ENCODE peak calls at places on chromosomes 1 and 21, in eight cellular contexts. One of them, this sample, is unnamed.

GRCh38 chr1:15786581-15786980 is 20.9 kb downstream of the UQCRHL start:
- DNase-seq in stimulated activated CD4-positive, alpha-beta T cell treated with anti-CD3 and anti-CD28 coated beads, Interleukin-12 subunit alpha, Interleukin-12 subunit beta, amount 100 ng/mL, for 4 hours: no peak
- DNase-seq in astrocyte of the cerebellum: no peak
- DNase-seq in activated CD4-positive, alpha-beta T cell treated with anti-CD3 and anti-CD28 coated beads for 1 hour: no peak
- DNase-seq in transverse colon: no peak
- DNase-seq in germinal center: no peak
- DNase-seq in A549: no peak
- DNase-seq in brain pericyte: no peak
- DNase-seq in this sample: no peak

GRCh38 chr1:46053734-46054133 is 78.7 kb downstream of the PIK3R3 start:
- DNase-seq in activated CD4-positive, alpha-beta T cell treated with anti-CD3 and anti-CD28 coated beads for 1 hour: no peak
- DNase-seq in A549: no peak
- DNase-seq in germinal center: no peak
- DNase-seq in brain pericyte: no peak
- DNase-seq in stimulated activated CD4-positive, alpha-beta T cell treated with anti-CD3 and anti-CD28 coated beads, Interleukin-12 subunit alpha, Interleukin-12 subunit beta, amount 100 ng/mL, for 4 hours: no peak
- DNase-seq in transverse colon: no peak
- DNase-seq in astrocyte of the cerebellum: no peak
- DNase-seq in this sample: no peak

GRCh38 chr21:43719748-43720538 is 1.0 kb downstream of the PDXK start:
- DNase-seq in germinal center: no peak
- DNase-seq in astrocyte of the cerebellum: no peak
- DNase-seq in A549: no peak
- DNase-seq in brain pericyte: no peak
- DNase-seq in stimulated activated CD4-positive, alpha-beta T cell treated with anti-CD3 and anti-CD28 coated beads, Interleukin-12 subunit alpha, Interleukin-12 subunit beta, amount 100 ng/mL, for 4 hours: no peak
- DNase-seq in transverse colon: no peak
- DNase-seq in activated CD4-positive, alpha-beta T cell treated with anti-CD3 and anti-CD28 coated beads for 1 hour: no peak
- DNase-seq in this sample: no peak

GRCh38 chr1:107691542-107691941 is 273.4 kb downstream of the VAV3 start:
- DNase-seq in astrocyte of the cerebellum: no peak
- DNase-seq in brain pericyte: no peak
- DNase-seq in transverse colon: no peak
- DNase-seq in activated CD4-positive, alpha-beta T cell treated with anti-CD3 and anti-CD28 coated beads for 1 hour: no peak
- DNase-seq in germinal center: no peak
- DNase-seq in A549: no peak
- DNase-seq in stimulated activated CD4-positive, alpha-beta T cell treated with anti-CD3 and anti-CD28 coated beads, Interleukin-12 subunit alpha, Interleukin-12 subunit beta, amount 100 ng/mL, for 4 hours: no peak
- DNase-seq in this sample: no peak

GRCh38 chr1:188089461-188089860 is 1260.7 kb downstream of the PLA2G4A start:
- DNase-seq in astrocyte of the cerebellum: no peak
- DNase-seq in activated CD4-positive, alpha-beta T cell treated with anti-CD3 and anti-CD28 coated beads for 1 hour: no peak
- DNase-seq in brain pericyte: no peak
- DNase-seq in A549: no peak
- DNase-seq in stimulated activated CD4-positive, alpha-beta T cell treated with anti-CD3 and anti-CD28 coated beads, Interleukin-12 subunit alpha, Interleukin-12 subunit beta, amount 100 ng/mL, for 4 hours: no peak
- DNase-seq in transverse colon: no peak
- DNase-seq in germinal center: no peak
- DNase-seq in this sample: no peak

GRCh38 chr1:27807385-27807784 is 23.2 kb upstream of the PPP1R8 start:
- DNase-seq in stimulated activated CD4-positive, alpha-beta T cell treated with anti-CD3 and anti-CD28 coated beads, Interleukin-12 subunit alpha, Interleukin-12 subunit beta, amount 100 ng/mL, for 4 hours: no peak
- DNase-seq in transverse colon: no peak
- DNase-seq in germinal center: no peak
- DNase-seq in A549: no peak
- DNase-seq in brain pericyte: no peak
- DNase-seq in astrocyte of the cerebellum: no peak
- DNase-seq in activated CD4-positive, alpha-beta T cell treated with anti-CD3 and anti-CD28 coated beads for 1 hour: no peak
- DNase-seq in this sample: no peak

GRCh38 chr1:228753933-228754332 is 18.7 kb downstream of the RHOU start:
- DNase-seq in stimulated activated CD4-positive, alpha-beta T cell treated with anti-CD3 and anti-CD28 coated beads, Interleukin-12 subunit alpha, Interleukin-12 subunit beta, amount 100 ng/mL, for 4 hours: no peak
- DNase-seq in transverse colon: no peak
- DNase-seq in astrocyte of the cerebellum: no peak
- DNase-seq in germinal center: no peak
- DNase-seq in activated CD4-positive, alpha-beta T cell treated with anti-CD3 and anti-CD28 coated beads for 1 hour: no peak
- DNase-seq in A549: no peak
- DNase-seq in brain pericyte: no peak
- DNase-seq in this sample: no peak

GRCh38 chr1:27632387-27633297 is 2.3 kb downstream of the FGR start:
- DNase-seq in activated CD4-positive, alpha-beta T cell treated with anti-CD3 and anti-CD28 coated beads for 1 hour: peak; percentile 51
- DNase-seq in brain pericyte: no peak
- DNase-seq in astrocyte of the cerebellum: no peak
- DNase-seq in transverse colon: no peak
- DNase-seq in germinal center: peak; percentile 52
- DNase-seq in stimulated activated CD4-positive, alpha-beta T cell treated with anti-CD3 and anti-CD28 coated beads, Interleukin-12 subunit alpha, Interleukin-12 subunit beta, amount 100 ng/mL, for 4 hours: no peak
- DNase-seq in A549: no peak
- DNase-seq in this sample: no peak

GRCh38 chr1:2258122-2258812 is 30.1 kb downstream of the SKI start:
- DNase-seq in activated CD4-positive, alpha-beta T cell treated with anti-CD3 and anti-CD28 coated beads for 1 hour: no peak
- DNase-seq in germinal center: no peak
- DNase-seq in astrocyte of the cerebellum: no peak
- DNase-seq in brain pericyte: no peak
- DNase-seq in A549: no peak
- DNase-seq in transverse colon: no peak
- DNase-seq in stimulated activated CD4-positive, alpha-beta T cell treated with anti-CD3 and anti-CD28 coated beads, Interleukin-12 subunit alpha, Interleukin-12 subunit beta, amount 100 ng/mL, for 4 hours: no peak
- DNase-seq in this sample: no peak

GRCh38 chr1:164723296-164723731 is 164.3 kb downstream of the PBX1 start:
- DNase-seq in astrocyte of the cerebellum: no peak
- DNase-seq in stimulated activated CD4-positive, alpha-beta T cell treated with anti-CD3 and anti-CD28 coated beads, Interleukin-12 subunit alpha, Interleukin-12 subunit beta, amount 100 ng/mL, for 4 hours: no peak
- DNase-seq in A549: no peak
- DNase-seq in transverse colon: no peak
- DNase-seq in germinal center: no peak
- DNase-seq in activated CD4-positive, alpha-beta T cell treated with anti-CD3 and anti-CD28 coated beads for 1 hour: no peak
- DNase-seq in brain pericyte: no peak
- DNase-seq in this sample: no peak

GRCh38 chr1:27203946-27204345 is 30.5 kb upstream of the WDTC1 start:
- DNase-seq in germinal center: no peak
- DNase-seq in activated CD4-positive, alpha-beta T cell treated with anti-CD3 and anti-CD28 coated beads for 1 hour: no peak
- DNase-seq in A549: no peak
- DNase-seq in transverse colon: no peak
- DNase-seq in stimulated activated CD4-positive, alpha-beta T cell treated with anti-CD3 and anti-CD28 coated beads, Interleukin-12 subunit alpha, Interleukin-12 subunit beta, amount 100 ng/mL, for 4 hours: no peak
- DNase-seq in brain pericyte: no peak
- DNase-seq in astrocyte of the cerebellum: no peak
- DNase-seq in this sample: no peak

GRCh38 chr1:96565546-96565945 is 156.0 kb upstream of the PTBP2 start:
- DNase-seq in activated CD4-positive, alpha-beta T cell treated with anti-CD3 and anti-CD28 coated beads for 1 hour: no peak
- DNase-seq in transverse colon: no peak
- DNase-seq in astrocyte of the cerebellum: no peak
- DNase-seq in stimulated activated CD4-positive, alpha-beta T cell treated with anti-CD3 and anti-CD28 coated beads, Interleukin-12 subunit alpha, Interleukin-12 subunit beta, amount 100 ng/mL, for 4 hours: no peak
- DNase-seq in germinal center: no peak
- DNase-seq in brain pericyte: no peak
- DNase-seq in A549: no peak
- DNase-seq in this sample: no peak

GRCh38 chr1:1123581-1124507 is 8.0 kb upstream of the C1orf159 start:
- DNase-seq in germinal center: no peak
- DNase-seq in transverse colon: peak; percentile 8
- DNase-seq in activated CD4-positive, alpha-beta T cell treated with anti-CD3 and anti-CD28 coated beads for 1 hour: no peak
- DNase-seq in A549: no peak
- DNase-seq in stimulated activated CD4-positive, alpha-beta T cell treated with anti-CD3 and anti-CD28 coated beads, Interleukin-12 subunit alpha, Interleukin-12 subunit beta, amount 100 ng/mL, for 4 hours: no peak
- DNase-seq in brain pericyte: no peak
- DNase-seq in astrocyte of the cerebellum: no peak
- DNase-seq in this sample: no peak

GRCh38 chr1:23567996-23568607 is 8.8 kb upstream of the ID3 start:
- DNase-seq in activated CD4-positive, alpha-beta T cell treated with anti-CD3 and anti-CD28 coated beads for 1 hour: no peak
- DNase-seq in stimulated activated CD4-positive, alpha-beta T cell treated with anti-CD3 and anti-CD28 coated beads, Interleukin-12 subunit alpha, Interleukin-12 subunit beta, amount 100 ng/mL, for 4 hours: no peak
- DNase-seq in brain pericyte: no peak
- DNase-seq in transverse colon: peak; percentile 44
- DNase-seq in astrocyte of the cerebellum: no peak
- DNase-seq in A549: no peak
- DNase-seq in germinal center: no peak
- DNase-seq in this sample: peak; percentile 73

GRCh38 chr1:171850951-171851350 is 9.7 kb downstream of the DNM3 start:
- DNase-seq in brain pericyte: no peak
- DNase-seq in astrocyte of the cerebellum: no peak
- DNase-seq in A549: no peak
- DNase-seq in activated CD4-positive, alpha-beta T cell treated with anti-CD3 and anti-CD28 coated beads for 1 hour: no peak
- DNase-seq in stimulated activated CD4-positive, alpha-beta T cell treated with anti-CD3 and anti-CD28 coated beads, Interleukin-12 subunit alpha, Interleukin-12 subunit beta, amount 100 ng/mL, for 4 hours: no peak
- DNase-seq in transverse colon: no peak
- DNase-seq in germinal center: no peak
- DNase-seq in this sample: no peak

GRCh38 chr1:1089731-1090423 is 15.8 kb upstream of the RNF223 start:
- DNase-seq in A549: no peak
- DNase-seq in astrocyte of the cerebellum: no peak
- DNase-seq in stimulated activated CD4-positive, alpha-beta T cell treated with anti-CD3 and anti-CD28 coated beads, Interleukin-12 subunit alpha, Interleukin-12 subunit beta, amount 100 ng/mL, for 4 hours: no peak
- DNase-seq in activated CD4-positive, alpha-beta T cell treated with anti-CD3 and anti-CD28 coated beads for 1 hour: no peak
- DNase-seq in transverse colon: peak; percentile 5
- DNase-seq in germinal center: no peak
- DNase-seq in brain pericyte: no peak
- DNase-seq in this sample: no peak

GRCh38 chr1:42955311-42956063 is 3.2 kb downstream of the SLC2A1 start:
- DNase-seq in stimulated activated CD4-positive, alpha-beta T cell treated with anti-CD3 and anti-CD28 coated beads, Interleukin-12 subunit alpha, Interleukin-12 subunit beta, amount 100 ng/mL, for 4 hours: no peak
- DNase-seq in astrocyte of the cerebellum: no peak
- DNase-seq in germinal center: no peak
- DNase-seq in activated CD4-positive, alpha-beta T cell treated with anti-CD3 and anti-CD28 coated beads for 1 hour: no peak
- DNase-seq in A549: no peak
- DNase-seq in brain pericyte: no peak
- DNase-seq in transverse colon: no peak
- DNase-seq in this sample: no peak

GRCh38 chr1:44725309-44725698 is 5.7 kb downstream of the RNU5D-1 start:
- DNase-seq in astrocyte of the cerebellum: no peak
- DNase-seq in germinal center: no peak
- DNase-seq in activated CD4-positive, alpha-beta T cell treated with anti-CD3 and anti-CD28 coated beads for 1 hour: no peak
- DNase-seq in stimulated activated CD4-positive, alpha-beta T cell treated with anti-CD3 and anti-CD28 coated beads, Interleukin-12 subunit alpha, Interleukin-12 subunit beta, amount 100 ng/mL, for 4 hours: no peak
- DNase-seq in transverse colon: no peak
- DNase-seq in A549: no peak
- DNase-seq in brain pericyte: no peak
- DNase-seq in this sample: no peak

GRCh38 chr1:53633073-53633704 is 105.8 kb downstream of the GLIS1 start:
- DNase-seq in activated CD4-positive, alpha-beta T cell treated with anti-CD3 and anti-CD28 coated beads for 1 hour: no peak
- DNase-seq in germinal center: no peak
- DNase-seq in A549: no peak
- DNase-seq in transverse colon: no peak
- DNase-seq in astrocyte of the cerebellum: no peak
- DNase-seq in brain pericyte: no peak
- DNase-seq in stimulated activated CD4-positive, alpha-beta T cell treated with anti-CD3 and anti-CD28 coated beads, Interleukin-12 subunit alpha, Interleukin-12 subunit beta, amount 100 ng/mL, for 4 hours: no peak
- DNase-seq in this sample: no peak

GRCh38 chr1:15360681-15361080 is 49.0 kb upstream of the EFHD2 start:
- DNase-seq in A549: no peak
- DNase-seq in activated CD4-positive, alpha-beta T cell treated with anti-CD3 and anti-CD28 coated beads for 1 hour: no peak
- DNase-seq in stimulated activated CD4-positive, alpha-beta T cell treated with anti-CD3 and anti-CD28 coated beads, Interleukin-12 subunit alpha, Interleukin-12 subunit beta, amount 100 ng/mL, for 4 hours: no peak
- DNase-seq in transverse colon: no peak
- DNase-seq in brain pericyte: no peak
- DNase-seq in astrocyte of the cerebellum: no peak
- DNase-seq in germinal center: no peak
- DNase-seq in this sample: no peak

GRCh38 chr21:45130324-45130774 is 56.0 kb downstream of the ADARB1 start:
- DNase-seq in activated CD4-positive, alpha-beta T cell treated with anti-CD3 and anti-CD28 coated beads for 1 hour: no peak
- DNase-seq in transverse colon: no peak
- DNase-seq in brain pericyte: peak; percentile 73
- DNase-seq in A549: peak; percentile 18
- DNase-seq in astrocyte of the cerebellum: peak; percentile 48
- DNase-seq in stimulated activated CD4-positive, alpha-beta T cell treated with anti-CD3 and anti-CD28 coated beads, Interleukin-12 subunit alpha, Interleukin-12 subunit beta, amount 100 ng/mL, for 4 hours: no peak
- DNase-seq in germinal center: no peak
- DNase-seq in this sample: no peak

GRCh38 chr1:116929961-116930592 is 20.4 kb downstream of the PTGFRN start:
- DNase-seq in transverse colon: no peak
- DNase-seq in A549: no peak
- DNase-seq in brain pericyte: no peak
- DNase-seq in activated CD4-positive, alpha-beta T cell treated with anti-CD3 and anti-CD28 coated beads for 1 hour: no peak
- DNase-seq in germinal center: no peak
- DNase-seq in stimulated activated CD4-positive, alpha-beta T cell treated with anti-CD3 and anti-CD28 coated beads, Interleukin-12 subunit alpha, Interleukin-12 subunit beta, amount 100 ng/mL, for 4 hours: no peak
- DNase-seq in astrocyte of the cerebellum: no peak
- DNase-seq in this sample: no peak

GRCh38 chr1:80825067-80825466 is 975.7 kb upstream of the ADGRL2 start:
- DNase-seq in stimulated activated CD4-positive, alpha-beta T cell treated with anti-CD3 and anti-CD28 coated beads, Interleukin-12 subunit alpha, Interleukin-12 subunit beta, amount 100 ng/mL, for 4 hours: no peak
- DNase-seq in A549: no peak
- DNase-seq in germinal center: no peak
- DNase-seq in brain pericyte: no peak
- DNase-seq in activated CD4-positive, alpha-beta T cell treated with anti-CD3 and anti-CD28 coated beads for 1 hour: no peak
- DNase-seq in astrocyte of the cerebellum: no peak
- DNase-seq in transverse colon: no peak
- DNase-seq in this sample: no peak

GRCh38 chr1:222696741-222697140 is 15.6 kb downstream of the AIDA start:
- DNase-seq in transverse colon: no peak
- DNase-seq in astrocyte of the cerebellum: no peak
- DNase-seq in A549: no peak
- DNase-seq in germinal center: no peak
- DNase-seq in stimulated activated CD4-positive, alpha-beta T cell treated with anti-CD3 and anti-CD28 coated beads, Interleukin-12 subunit alpha, Interleukin-12 subunit beta, amount 100 ng/mL, for 4 hours: no peak
- DNase-seq in brain pericyte: no peak
- DNase-seq in activated CD4-positive, alpha-beta T cell treated with anti-CD3 and anti-CD28 coated beads for 1 hour: no peak
- DNase-seq in this sample: no peak

GRCh38 chr21:25960423-25960822 is 210.1 kb downstream of the APP start:
- DNase-seq in A549: no peak
- DNase-seq in activated CD4-positive, alpha-beta T cell treated with anti-CD3 and anti-CD28 coated beads for 1 hour: no peak
- DNase-seq in germinal center: no peak
- DNase-seq in stimulated activated CD4-positive, alpha-beta T cell treated with anti-CD3 and anti-CD28 coated beads, Interleukin-12 subunit alpha, Interleukin-12 subunit beta, amount 100 ng/mL, for 4 hours: no peak
- DNase-seq in astrocyte of the cerebellum: no peak
- DNase-seq in transverse colon: no peak
- DNase-seq in brain pericyte: no peak
- DNase-seq in this sample: no peak

This sample was measured in progenitor cell of endocrine pancreas.